ENCODE peak calls at places on chromosomes 3 and 15, in six cellular contexts. I, L, P, N, V and M are unnamed samples.
A peak's percentile ranks its signal among the peaks of the same experiment; 100 is the strongest.

GRCh38 chr3:133941390-133941789 is 45.7 kb upstream of the RAB6B start:
- DNase-seq in L (no peak), N (no peak), V (no peak), I (no peak), P (no peak), M (no peak)

GRCh38 chr3:156983559-156983958 is 157.4 kb downstream of the LEKR1 start:
- DNase-seq in N (no peak), I (no peak), V (no peak), L (no peak), P (no peak), M (no peak)

GRCh38 chr15:32688151-32688639 is 29.6 kb upstream of the GREM1 start:
- DNase-seq in I (no peak), N (no peak), V (peak; percentile 67), P (no peak), L (no peak), M (peak; percentile 37)

GRCh38 chr3:197520311-197521276 is 35.2 kb downstream of the BDH1 start:
- DNase-seq in N (no peak), L (peak; percentile 65), I (peak; percentile 88), P (no peak), V (peak; percentile 96), M (peak; percentile 91)

GRCh38 chr3:168647582-168647981 is 551.9 kb upstream of the GOLIM4 start:
- DNase-seq in L (no peak), I (no peak), N (no peak), V (no peak), P (no peak), M (no peak)

GRCh38 chr3:46091046-46091445 is 63.8 kb upstream of the XCR1 start:
- DNase-seq in I (no peak), V (no peak), P (no peak), N (no peak), L (no peak), M (no peak)

GRCh38 chr3:129239992-129240391 is 9.4 kb upstream of the COPG1 start:
- DNase-seq in P (no peak), N (no peak), L (no peak), V (no peak), I (no peak), M (no peak)

GRCh38 chr3:64880926-64881325 is 193.1 kb upstream of the ADAMTS9 start:
- DNase-seq in L (no peak), N (no peak), V (no peak), I (no peak), P (no peak), M (no peak)

GRCh38 chr3:139197251-139197650 is 146.6 kb upstream of the MRPS22 start:
- DNase-seq in V (no peak), L (no peak), N (no peak), I (no peak), P (no peak), M (no peak)

GRCh38 chr3:10428393-10429091 is 76.8 kb downstream of the ATP2B2 start:
- DNase-seq in N (no peak), L (no peak), I (no peak), P (no peak), V (no peak), M (no peak)

GRCh38 chr3:110070539-110070916 is 733.2 kb upstream of the DPPA4 start:
- DNase-seq in L (no peak), P (no peak), I (no peak), N (no peak), V (no peak), M (no peak)

GRCh38 chr3:124701687-124702086 is 28.6 kb upstream of the UMPS start:
- DNase-seq in V (peak; percentile 16), L (no peak), P (no peak), N (no peak), I (no peak), M (no peak)

GRCh38 chr15:49490963-49491362 is 67.9 kb downstream of the FGF7 start:
- DNase-seq in I (no peak), L (no peak), N (no peak), V (no peak), P (no peak), M (no peak)

GRCh38 chr3:17500618-17501017 is 241.8 kb downstream of the TBC1D5 start:
- DNase-seq in V (no peak), I (no peak), N (no peak), P (peak; percentile 23), L (no peak), M (no peak)

GRCh38 chr3:14439501-14440167 is 37.2 kb downstream of the SLC6A6 start:
- DNase-seq in I (peak; percentile 87), L (peak; percentile 85), P (no peak), N (no peak), V (no peak), M (no peak)

GRCh38 chr3:167732313-167733065 is 2.2 kb downstream of the PDCD10 start:
- DNase-seq in I (no peak), V (no peak), N (no peak), P (no peak), L (no peak), M (no peak)

GRCh38 chr15:58179741-58180381 is 41.7 kb downstream of the AQP9 start:
- DNase-seq in L (peak; percentile 82), N (no peak), I (no peak), V (no peak), P (no peak), M (no peak)

GRCh38 chr3:52063026-52063723 is 6.8 kb upstream of the DUSP7 start:
- DNase-seq in P (no peak), L (no peak), N (no peak), I (peak; percentile 57), V (no peak), M (no peak)

GRCh38 chr3:70606018-70606417 is 293.6 kb upstream of the MDFIC2 start:
- DNase-seq in V (no peak), L (no peak), P (no peak), I (peak; percentile 12), N (no peak), M (no peak)

GRCh38 chr15:79582650-79583049 is 150.5 kb downstream of the MINAR1 start:
- DNase-seq in V (no peak), L (no peak), I (no peak), P (no peak), N (no peak), M (no peak)

GRCh38 chr3:114213262-114213668 is 24.1 kb downstream of the ZNF80 start:
- DNase-seq in P (no peak), V (no peak), N (no peak), I (no peak), L (no peak), M (no peak)

GRCh38 chr15:72758195-72758594 is 25.4 kb downstream of the ADPGK start:
- DNase-seq in I (no peak), N (no peak), L (no peak), P (no peak), V (no peak), M (no peak)

GRCh38 chr3:55885721-55886120 is 398.6 kb upstream of the WNT5A start:
- DNase-seq in L (no peak), V (no peak), N (no peak), P (no peak), I (no peak), M (no peak)
- TF ChIP-seq RAD21 in L (no peak), V (no peak), N (no peak), P (no peak), I (no peak), M (no peak)

GRCh38 chr15:62068787-62069170 is 2.0 kb downstream of the C2CD4A start:
- DNase-seq in L (no peak), P (no peak), N (no peak), I (peak; percentile 29), V (no peak), M (no peak)

GRCh38 chr15:62066663-62067447 is at the start of gene C2CD4A:
- DNase-seq in V (peak; percentile 88), I (no peak), N (no peak), L (no peak), P (peak; percentile 70), M (peak; percentile 27)

GRCh38 chr15:62069551-62069950 is 2.8 kb downstream of the C2CD4A start:
- DNase-seq in V (no peak), I (no peak), L (no peak), P (no peak), N (no peak), M (no peak)

GRCh38 chr15:62068071-62068786 is 1.5 kb downstream of the C2CD4A start:
- DNase-seq in N (no peak), V (peak; percentile 25), L (peak; percentile 34), I (peak; percentile 78), P (no peak), M (peak; percentile 81)

DNA sequence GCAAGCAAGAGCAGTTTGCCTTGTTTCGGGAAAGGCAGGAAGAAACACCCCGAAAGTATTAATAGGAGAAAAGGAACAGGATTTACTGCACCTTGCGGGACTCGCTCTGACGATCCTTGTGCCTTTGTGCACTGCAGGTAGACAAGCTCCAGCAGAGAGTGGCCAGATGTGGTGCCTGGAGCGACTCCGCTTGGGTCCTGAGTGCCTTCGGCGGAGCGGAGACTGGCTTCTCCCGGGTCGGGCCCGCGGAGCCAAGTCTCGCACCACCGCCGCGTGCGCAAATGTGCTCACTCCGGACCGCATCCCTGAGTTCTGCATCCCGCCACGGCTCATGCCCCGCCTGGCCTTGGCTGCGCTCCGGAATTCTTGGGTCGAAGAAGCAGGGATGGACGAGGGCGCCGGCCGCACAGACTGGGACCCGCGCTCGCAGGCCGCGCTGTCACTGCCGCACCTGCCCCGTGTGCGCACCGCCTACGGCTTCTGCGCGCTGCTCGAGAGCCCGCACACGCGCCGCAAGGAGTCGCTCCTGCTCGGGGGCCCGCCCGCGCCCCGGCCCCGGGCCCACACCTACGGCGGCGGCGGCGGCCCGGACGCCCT is 769 bp downstream of the C2CD4A start:
- DNase-seq in I (peak; percentile 49), N (no peak), V (no peak), P (no peak), L (no peak), M (peak; percentile 49)
- TF ChIP-seq REST in I (no peak), N (no peak), V (no peak), P (no peak), L (no peak), M (no peak)

DNA sequence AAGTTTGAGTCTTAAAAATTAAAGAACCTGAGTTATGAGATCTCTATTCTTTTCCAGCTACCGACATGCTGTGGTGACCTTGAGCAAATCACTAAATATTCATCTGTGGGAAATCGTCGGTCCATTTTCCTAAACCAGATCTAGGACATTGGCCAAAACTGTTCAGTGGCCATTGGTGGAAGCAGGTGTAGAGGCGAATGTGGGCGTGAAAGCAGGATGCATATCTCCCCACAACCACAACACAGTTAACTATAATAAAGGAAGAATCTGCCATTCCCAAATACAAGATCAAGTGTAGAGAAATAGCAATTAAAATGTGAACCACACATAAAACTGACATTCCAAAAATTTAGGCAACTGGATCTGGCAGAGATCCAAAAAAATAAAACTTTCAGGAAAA is 129.9 kb downstream of the P3H2 start:
- DNase-seq in L (no peak), P (no peak), V (no peak), N (no peak), I (no peak), M (no peak)
- TF ChIP-seq RAD21 in L (no peak), P (no peak), V (no peak), N (no peak), I (no peak), M (no peak)

GRCh38 chr3:184155644-184156521 is 706 bp downstream of the DVL3 start:
- DNase-seq in L (peak; percentile 52), N (no peak), I (peak; percentile 74), P (no peak), V (peak; percentile 68), M (no peak)
- TF ChIP-seq REST in L (no peak), N (peak; percentile 73), I (peak; percentile 33), P (no peak), V (no peak), M (no peak)

GRCh38 chr15:81481326-81481725 is 107.3 kb upstream of the TMC3 start:
- DNase-seq in L (no peak), V (no peak), P (no peak), I (no peak), N (no peak), M (no peak)
- TF ChIP-seq RAD21 in L (no peak), V (no peak), P (no peak), I (no peak), N (no peak), M (no peak)

GRCh38 chr15:63287109-63287508 is 9.7 kb downstream of the APH1B start:
- DNase-seq in N (no peak), V (no peak), P (no peak), L (no peak), I (no peak), M (no peak)
- TF ChIP-seq REST in N (no peak), V (no peak), P (no peak), L (no peak), I (no peak), M (no peak)